ENCODE peak calls at places on chromosomes 11 and 22, in seven cellular contexts. G is K562, X is H1, T is SK-N-SH, J is HepG2, M is HCT116, Q is GM12878. L is an unnamed sample.

GRCh38 chr11:27910186-27910941 is 197.6 kb downstream of the KIF18A start:
- DNase-seq in M (no peak), Q (no peak), G (no peak), X (no peak), J (no peak), T (no peak), L (no peak)

GRCh38 chr11:69657911-69658605 is 17.1 kb downstream of the LTO1 start:
- DNase-seq in M (no peak), J (peak), Q (no peak), T (peak), X (peak), G (no peak), L (no peak)

GRCh38 chr11:32713496-32713895 is 81.0 kb downstream of the CCDC73 start:
- DNase-seq in J (no peak), Q (no peak), G (no peak), M (peak), T (no peak), X (no peak), L (peak)

GRCh38 chr11:77191823-77192495 is 63.9 kb downstream of the MYO7A start:
- DNase-seq in T (peak), X (peak), J (peak), M (peak), G (peak), Q (no peak), L (peak)

GRCh38 chr22:50191041-50191740 is 5.5 kb downstream of the TRABD start:
- DNase-seq in G (no peak), Q (peak), M (no peak), X (no peak), J (no peak), T (peak), L (no peak)

GRCh38 chr22:49024775-49025440 is 802.8 kb downstream of the BRD1 start:
- DNase-seq in T (no peak), J (no peak), G (no peak), M (no peak), X (no peak), Q (no peak), L (no peak)

GRCh38 chr11:27625347-27625912 is 74.8 kb downstream of the BDNF start:
- DNase-seq in J (no peak), Q (no peak), G (no peak), M (no peak), X (no peak), T (no peak), L (no peak)

GRCh38 chr11:83002047-83002446 is 69.7 kb downstream of the RAB30 start:
- DNase-seq in X (no peak), Q (no peak), J (no peak), T (no peak), G (no peak), M (no peak), L (no peak)

GRCh38 chr11:131488208-131488607 is 117.8 kb downstream of the NTM start:
- DNase-seq in J (no peak), M (no peak), X (no peak), T (no peak), Q (no peak), G (no peak), L (no peak)

GRCh38 chr11:1878134-1879031 is 13.3 kb downstream of the PRR33 start:
- DNase-seq in T (peak), M (no peak), G (no peak), X (no peak), Q (no peak), J (no peak), L (no peak)

GRCh38 chr11:45082744-45083543 is 63.5 kb upstream of the PRDM11 start:
- DNase-seq in T (no peak), G (no peak), Q (no peak), M (no peak), X (peak), J (no peak), L (no peak)

GRCh38 chr11:131428853-131429252 is 58.4 kb downstream of the NTM start:
- DNase-seq in M (no peak), T (no peak), G (no peak), X (no peak), Q (no peak), J (no peak), L (no peak)

GRCh38 chr11:62077136-62077535 is 46.7 kb upstream of the INCENP start:
- DNase-seq in G (no peak), M (no peak), J (no peak), T (no peak), X (no peak), Q (no peak), L (no peak)

GRCh38 chr11:1126935-1127663 is 30.7 kb upstream of the MUC5AC start:
- DNase-seq in X (no peak), Q (no peak), J (no peak), G (no peak), T (peak), M (no peak), L (no peak)

GRCh38 chr11:1858154-1858553 is 5.3 kb downstream of the LSP1 start:
- DNase-seq in J (no peak), G (no peak), M (no peak), T (no peak), Q (no peak), X (no peak), L (no peak)

GRCh38 chr11:117978982-117979381 is 7.2 kb upstream of the IL10RA start:
- DNase-seq in J (no peak), T (peak), Q (no peak), G (peak), X (no peak), M (no peak), L (peak)

GRCh38 chr22:38569181-38569971 is 607 bp downstream of the DMC1 start:
- DNase-seq in G (peak), M (no peak), Q (no peak), X (peak), J (no peak), T (peak), L (no peak)

GRCh38 chr22:37330200-37331033 is 48.1 kb downstream of the CYTH4 start:
- DNase-seq in Q (no peak), M (peak), G (peak), J (peak), X (peak), T (peak), L (no peak)

GRCh38 chr22:41146573-41146972 is 54.2 kb downstream of the EP300 start:
- DNase-seq in G (no peak), M (no peak), J (no peak), T (no peak), Q (no peak), X (no peak), L (no peak)

GRCh38 chr11:113553235-113553634 is 78.0 kb upstream of the DRD2 start:
- DNase-seq in M (peak), G (no peak), Q (no peak), X (no peak), J (no peak), T (no peak), L (no peak)

GRCh38 chr22:47015589-47016178 is 253.2 kb downstream of the TBC1D22A start:
- DNase-seq in J (no peak), M (no peak), T (no peak), X (no peak), G (no peak), Q (no peak), L (no peak)

GRCh38 chr11:48020092-48020755 is 39.9 kb downstream of the PTPRJ start:
- DNase-seq in X (no peak), Q (peak), G (no peak), M (no peak), J (no peak), T (no peak), L (no peak)
- TF ChIP-seq JUND in X (no peak), Q (no peak), G (no peak), M (no peak), J (no peak), T (no peak), L (no peak)

DNA sequence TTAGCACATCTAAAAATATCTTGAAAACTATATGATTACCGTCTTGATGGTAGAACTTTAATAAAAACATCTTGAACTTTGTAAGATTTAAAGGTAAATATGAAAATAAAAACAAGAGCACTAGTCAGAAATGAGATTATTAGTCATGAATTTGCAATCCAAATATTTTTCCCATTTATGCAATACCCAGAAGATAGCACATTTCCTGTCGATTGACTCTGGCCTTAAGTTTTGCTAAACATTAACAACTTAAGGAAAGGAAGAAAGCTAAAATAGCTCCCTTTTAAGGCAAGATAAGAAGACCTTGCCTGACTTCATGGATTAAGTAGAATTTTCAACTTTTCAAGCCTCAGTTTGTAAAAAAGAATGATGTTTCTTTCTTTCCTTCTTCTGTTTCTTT is 1374.7 kb upstream of the RAG2 start:
- DNase-seq in G (no peak), Q (no peak), M (no peak), X (no peak), J (no peak), T (no peak), L (no peak)
- TF ChIP-seq JUND in G (no peak), Q (no peak), M (no peak), X (no peak), J (no peak), T (no peak), L (no peak)

GRCh38 chr22:42396621-42397331 is 35.4 kb downstream of the NFAM1 start:
- DNase-seq in J (no peak), M (peak), T (no peak), Q (no peak), G (no peak), X (no peak), L (no peak)

GRCh38 chr22:42401562-42402334 is 30.5 kb downstream of the NFAM1 start:
- DNase-seq in M (no peak), J (no peak), T (no peak), G (no peak), Q (no peak), X (no peak), L (no peak)

GRCh38 chr22:42400811-42401547 is 31.2 kb downstream of the NFAM1 start:
- DNase-seq in J (no peak), M (no peak), T (no peak), X (no peak), G (no peak), Q (no peak), L (no peak)

GRCh38 chr22:42397332-42398246 is 34.6 kb downstream of the NFAM1 start:
- DNase-seq in Q (peak), T (no peak), J (no peak), X (no peak), G (no peak), M (no peak), L (no peak)

DNA sequence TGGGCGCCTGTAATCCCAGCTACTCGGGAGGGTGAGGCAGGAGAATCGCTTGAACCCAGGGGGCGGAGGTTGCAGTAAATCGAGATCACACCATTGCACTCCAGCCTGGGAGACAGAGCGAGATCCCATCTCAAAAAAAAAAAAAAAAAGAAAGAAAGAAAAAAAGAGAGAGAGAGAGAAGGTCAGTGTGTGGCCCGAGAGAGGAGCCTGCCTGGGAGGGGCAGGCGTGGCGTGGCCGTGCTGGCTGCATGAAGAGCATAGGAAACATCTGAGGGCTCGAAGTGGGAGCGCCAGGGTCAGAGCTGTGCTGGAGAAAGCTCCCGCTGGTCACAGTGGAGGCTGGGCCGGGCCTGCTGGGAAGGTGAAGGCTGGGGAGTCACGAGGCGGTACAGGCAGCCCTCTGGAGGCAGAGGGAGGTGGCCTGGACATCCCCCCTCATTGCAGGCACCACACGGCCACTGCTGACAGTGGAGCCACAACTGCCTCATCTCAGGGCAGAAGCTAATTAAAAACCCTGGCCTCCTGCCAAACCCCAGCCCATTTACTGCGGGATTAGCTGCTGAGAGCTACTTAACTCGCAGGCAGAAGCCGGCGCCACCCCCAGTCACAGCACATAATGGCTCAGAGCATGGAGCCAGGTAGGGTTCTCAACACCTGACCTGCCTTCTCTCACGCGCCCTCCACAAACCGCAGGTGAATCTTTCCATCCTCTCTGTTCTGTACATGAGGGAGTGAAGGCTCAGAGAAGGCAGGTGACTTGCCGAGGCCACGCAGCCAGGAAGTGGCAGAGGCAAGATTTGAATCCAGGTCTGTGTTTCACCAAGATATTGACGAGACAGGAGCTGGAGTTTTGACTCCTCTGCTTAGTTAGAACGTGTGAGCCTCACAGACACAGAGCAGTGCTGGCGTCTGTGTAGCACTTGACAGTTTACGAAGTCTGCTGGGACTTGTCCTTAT is 32.6 kb downstream of the NFAM1 start:
- DNase-seq in T (peak), M (no peak), G (peak), Q (no peak), X (no peak), J (no peak), L (no peak)
- TF ChIP-seq JUND in T (no peak), M (no peak), G (no peak), Q (no peak), X (no peak), J (no peak), L (no peak)

DNA sequence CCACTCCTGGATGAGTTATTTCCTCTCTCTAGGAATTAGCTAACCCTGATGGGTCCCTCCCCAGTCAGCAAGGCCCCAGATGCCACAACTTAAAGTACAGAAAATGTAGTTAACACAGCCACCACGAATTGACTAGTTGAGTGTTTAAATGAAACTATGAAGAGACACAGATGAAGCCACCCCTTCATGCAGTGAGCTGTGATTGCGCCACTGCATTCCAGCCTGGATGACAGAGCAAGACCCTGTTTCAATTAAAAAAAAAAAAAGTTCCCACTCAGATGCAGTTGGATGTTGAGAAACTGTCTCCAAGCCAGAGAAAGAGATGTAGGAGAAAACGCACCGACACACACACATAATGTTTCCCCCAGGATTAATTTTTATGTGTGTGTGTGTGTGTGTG is 53.3 kb downstream of the SCN3B start:
- DNase-seq in X (no peak), G (no peak), J (no peak), M (no peak), T (no peak), Q (no peak), L (no peak)
- TF ChIP-seq JUND in X (no peak), G (no peak), J (no peak), M (no peak), T (no peak), Q (no peak), L (no peak)

DNA sequence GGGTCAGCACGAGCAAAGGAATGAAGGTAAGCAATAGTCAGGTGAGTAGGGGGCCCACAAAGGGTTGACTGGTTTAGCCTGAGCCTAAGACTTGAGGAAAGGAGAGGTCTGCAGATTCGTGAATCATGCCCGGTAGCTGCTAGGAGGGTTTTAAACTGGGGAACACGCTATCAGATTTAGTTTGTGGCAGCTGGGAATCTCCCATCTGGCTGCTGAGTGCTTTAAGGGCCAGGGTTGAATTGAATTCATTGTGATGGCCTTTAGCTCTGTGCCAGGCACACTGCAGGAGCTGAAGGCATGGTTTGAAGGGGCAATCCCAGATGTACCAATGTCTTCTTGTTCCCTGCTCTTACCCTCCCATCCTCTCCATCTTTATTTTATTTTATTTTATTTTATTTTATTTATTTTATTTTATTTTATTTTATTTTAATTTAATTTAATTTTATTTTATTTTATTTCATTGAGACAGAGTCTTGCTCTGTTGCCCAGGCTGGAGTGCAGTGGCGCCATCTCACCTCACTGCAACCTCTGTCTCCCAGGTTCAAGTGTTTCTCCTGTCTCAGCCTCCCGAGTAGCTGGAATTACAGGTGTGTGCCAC is 1.9 kb upstream of the NECTIN1 start:
- DNase-seq in T (peak), M (no peak), Q (no peak), J (no peak), X (no peak), G (no peak), L (no peak)
- TF ChIP-seq JUND in T (no peak), M (no peak), Q (no peak), J (no peak), X (no peak), G (no peak), L (no peak)

DNA sequence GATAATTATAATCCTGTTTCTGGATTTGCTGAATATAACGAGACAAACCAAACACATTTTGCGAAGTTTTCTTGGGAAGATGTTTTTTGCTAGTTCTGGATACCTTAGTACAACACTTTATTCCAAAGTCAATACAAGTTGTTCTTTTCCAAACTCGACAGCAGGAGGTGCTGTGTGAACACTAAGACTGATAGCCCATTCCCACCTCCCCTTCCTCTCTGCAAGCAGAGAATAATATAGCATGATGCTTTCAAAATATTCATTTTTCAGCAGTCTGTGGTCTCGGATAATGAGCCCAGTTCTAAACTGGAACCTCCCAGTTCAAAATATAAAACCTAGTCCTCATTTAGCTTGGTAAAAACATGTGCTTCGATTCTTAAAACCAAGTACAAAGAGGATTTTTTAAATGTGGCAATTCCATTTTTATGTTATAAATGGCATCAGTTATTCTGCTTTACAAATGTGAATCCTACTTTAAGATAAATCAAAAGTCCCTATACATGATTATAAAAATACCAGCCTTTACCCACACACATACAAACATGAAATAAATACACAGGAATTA is 129.1 kb downstream of the DCDC1 start:
- DNase-seq in G (peak), M (peak), J (peak), X (no peak), T (peak), Q (no peak), L (no peak)
- TF ChIP-seq JUND in G (no peak), M (no peak), J (no peak), X (no peak), T (no peak), Q (no peak), L (no peak)

L was measured in T47D.